ENCODE peak calls at places on chromosomes 1 and 21, in nine cellular contexts. A, C, V, X, E, H, P, U and Q are unnamed samples. For H3K36me3, the result is how much of the 10 kb centered on the place peaks cover.

GRCh38 chr1:85748120-85748519 is 39.9 kb upstream of the ZNHIT6 start:
- DNase-seq in A (no peak), C (no peak), V (no peak), X (no peak), E (no peak), H (no peak), P (no peak), U (no peak), Q (no peak)

GRCh38 chr1:25773441-25774125 is 26.4 kb upstream of the SELENON start:
- DNase-seq in A (no peak), C (no peak), V (no peak), X (no peak), E (no peak), H (no peak), P (no peak), U (no peak), Q (no peak)

GRCh38 chr1:3545363-3546047 is 65.8 kb downstream of the MEGF6 start:
- DNase-seq in A (no peak), C (peak), V (no peak), X (peak), E (no peak), H (peak), P (no peak), U (no peak), Q (no peak)

GRCh38 chr1:40303051-40303771 is 13.9 kb downstream of the COL9A2 start:
- DNase-seq in A (no peak), C (no peak), V (no peak), X (no peak), E (no peak), H (no peak), P (no peak), U (no peak), Q (no peak)

GRCh38 chr1:108149796-108150467 is 50.2 kb downstream of the SLC25A24 start:
- DNase-seq in A (no peak), C (no peak), V (no peak), X (no peak), E (no peak), H (no peak), P (no peak), U (no peak), Q (no peak)

GRCh38 chr1:235708390-235708962 is 58.9 kb upstream of the GNG4 start:
- DNase-seq in A (no peak), C (no peak), V (no peak), X (no peak), E (no peak), H (no peak), P (no peak), U (peak), Q (no peak)

GRCh38 chr1:22579541-22580155 is 16.4 kb downstream of the EPHA8 start:
- DNase-seq in A (no peak), C (peak), V (peak), X (no peak), E (no peak), H (no peak), P (no peak), U (no peak), Q (no peak)

GRCh38 chr21:43865471-43866181 is 603 bp downstream of the AGPAT3 start:
- DNase-seq in A (peak), C (peak), V (peak), X (peak), E (no peak), H (peak), P (peak), U (no peak), Q (no peak)

GRCh38 chr21:15804247-15804985 is 74.6 kb downstream of the USP25 start:
- DNase-seq in A (no peak), C (no peak), V (no peak), X (no peak), E (no peak), H (no peak), P (no peak), U (no peak), Q (no peak)

GRCh38 chr1:235821361-235821981 is 45.2 kb downstream of the LYST start:
- DNase-seq in A (no peak), C (no peak), V (no peak), X (peak), E (no peak), H (no peak), P (no peak), U (no peak), Q (no peak)

GRCh38 chr1:92934395-92935378 is 26.6 kb downstream of the DIPK1A start:
- DNase-seq in A (no peak), C (no peak), V (peak), X (peak), E (no peak), H (peak), P (no peak), U (no peak), Q (no peak)

GRCh38 chr1:36705629-36706028 is 222.9 kb upstream of the CSF3R start:
- DNase-seq in A (no peak), C (no peak), V (no peak), X (no peak), E (no peak), H (no peak), P (no peak), U (no peak), Q (no peak)

GRCh38 chr1:92365378-92366044 is 66.7 kb downstream of the RPAP2 start:
- DNase-seq in A (no peak), C (no peak), V (no peak), X (no peak), E (no peak), H (no peak), P (no peak), U (no peak), Q (no peak)

GRCh38 chr21:16082038-16082816 is 352.4 kb downstream of the USP25 start:
- DNase-seq in A (no peak), C (peak), V (no peak), X (peak), E (no peak), H (no peak), P (no peak), U (no peak), Q (no peak)

GRCh38 chr1:2547210-2548067 is 8.7 kb upstream of the TNFRSF14 start:
- DNase-seq in A (peak), C (no peak), V (no peak), X (no peak), E (no peak), H (no peak), P (peak), U (no peak), Q (no peak)

GRCh38 chr1:10779201-10779600 is 17.2 kb downstream of the CASZ1 start:
- DNase-seq in A (peak), C (no peak), V (no peak), X (no peak), E (no peak), H (no peak), P (no peak), U (peak), Q (no peak)

GRCh38 chr21:39006653-39007417 is 176.4 kb downstream of the PSMG1 start:
- DNase-seq in A (peak), C (no peak), V (peak), X (peak), E (no peak), H (peak), P (no peak), U (no peak), Q (no peak)

GRCh38 chr1:40309374-40310128 is 7.5 kb downstream of the COL9A2 start:
- DNase-seq in A (no peak), C (no peak), V (no peak), X (no peak), E (peak), H (peak), P (no peak), U (no peak), Q (no peak)

GRCh38 chr1:181458419-181458818 is 24.9 kb upstream of the CACNA1E start:
- DNase-seq in A (no peak), C (no peak), V (no peak), X (no peak), E (no peak), H (no peak), P (no peak), U (no peak), Q (no peak)

GRCh38 chr1:202888204-202888506 is 794 bp downstream of the RABIF start:
- DNase-seq in A (no peak), C (no peak), V (no peak), X (peak), E (no peak), H (no peak), P (no peak), U (no peak), Q (no peak)

GRCh38 chr1:82893712-82894111 is 1093.0 kb downstream of the ADGRL2 start:
- DNase-seq in A (no peak), C (no peak), V (no peak), X (no peak), E (no peak), H (no peak), P (no peak), U (no peak), Q (no peak)

GRCh38 chr1:93723101-93723500 is 41.5 kb upstream of the BCAR3 start:
- DNase-seq in A (no peak), C (no peak), V (peak), X (no peak), E (no peak), H (no peak), P (no peak), U (no peak), Q (no peak)

GRCh38 chr1:212179394-212180076 is 105.7 kb upstream of the PPP2R5A start:
- DNase-seq in A (no peak), C (no peak), V (no peak), X (peak), E (no peak), H (no peak), P (no peak), U (peak), Q (no peak)

GRCh38 chr1:2412773-2413494 is 570 bp upstream of the PEX10 start:
- DNase-seq in A (no peak), C (no peak), V (peak), X (no peak), E (no peak), H (no peak), P (no peak), U (no peak), Q (no peak)

GRCh38 chr1:200034821-200035396 is 7.4 kb downstream of the NR5A2 start:
- DNase-seq in A (peak), C (no peak), V (no peak), X (peak), E (peak), H (no peak), P (no peak), U (no peak), Q (no peak)

GRCh38 chr21:23952269-23952668 is 1655.0 kb downstream of the MRPL39 start:
- DNase-seq in A (no peak), C (no peak), V (no peak), X (no peak), E (no peak), H (no peak), P (no peak), U (no peak), Q (no peak)

GRCh38 chr1:159009704-159010361 is at the start of gene IFI16:
- DNase-seq in A (no peak), C (no peak), V (no peak), X (peak), E (no peak), H (peak), P (peak), U (no peak), Q (no peak)

GRCh38 chr1:54549181-54549924 is 1.3 kb downstream of the ACOT11 start:
- DNase-seq in A (no peak), C (no peak), V (peak), X (no peak), E (no peak), H (peak), P (no peak), U (no peak), Q (no peak)

GRCh38 chr1:178500091-178500770 is 3.5 kb upstream of the CLEC20A start:
- DNase-seq in A (no peak), C (no peak), V (no peak), X (no peak), E (no peak), H (peak), P (no peak), U (no peak), Q (no peak)

GRCh38 chr1:38005195-38006007 is at the start of gene FHL3:
- DNase-seq in A (peak), C (peak), V (peak), X (peak), E (peak), H (peak), P (peak), U (no peak), Q (no peak)

GRCh38 chr21:34770581-34770980 is 101.8 kb downstream of the CLIC6 start:
- DNase-seq in A (no peak), C (no peak), V (no peak), X (peak), E (no peak), H (no peak), P (no peak), U (no peak), Q (no peak)

GRCh38 chr1:150997126-150997872 is 9.4 kb downstream of the MINDY1 start:
- DNase-seq in A (no peak), C (no peak), V (no peak), X (no peak), E (no peak), H (no peak), P (no peak), U (no peak), Q (no peak)

GRCh38 chr1:151000408-151000807 is 6.3 kb downstream of the MINDY1 start:
- DNase-seq in A (no peak), C (no peak), V (no peak), X (no peak), E (no peak), H (no peak), P (no peak), U (no peak), Q (no peak)

GRCh38 chr1:151001592-151001991 is 5.1 kb downstream of the MINDY1 start:
- DNase-seq in A (no peak), C (no peak), V (no peak), X (no peak), E (no peak), H (peak), P (no peak), U (no peak), Q (no peak)

GRCh38 chr1:150997949-150998348 is 8.8 kb downstream of the MINDY1 start:
- DNase-seq in A (no peak), C (no peak), V (no peak), X (no peak), E (no peak), H (no peak), P (no peak), U (no peak), Q (no peak)

GRCh38 chr1:150999051-150999674 is 7.5 kb downstream of the MINDY1 start:
- DNase-seq in A (no peak), C (no peak), V (no peak), X (peak), E (no peak), H (no peak), P (no peak), U (no peak), Q (no peak)
- H3K27ac ChIP-seq in A (no peak), C (no peak), V (peak), X (no peak), E (no peak), H (no peak), P (peak), U (no peak), Q (no peak)

DNA sequence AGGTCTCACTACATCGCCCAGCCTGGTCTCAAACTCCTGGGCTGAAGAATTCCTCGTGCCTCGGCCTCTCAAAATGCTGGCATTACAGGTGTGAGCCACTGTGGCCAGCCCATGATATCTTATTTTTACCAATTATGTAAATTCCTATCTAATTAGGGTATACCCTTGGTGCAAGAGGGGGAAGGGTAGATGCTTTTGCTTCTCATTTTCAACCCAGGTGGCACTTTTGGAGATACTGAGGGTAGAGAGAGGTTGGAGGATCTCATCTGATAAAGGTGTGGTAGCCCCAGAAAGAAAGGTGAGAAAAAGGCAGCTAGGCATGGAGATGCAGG is 17.4 kb downstream of the ENSA start:
- DNase-seq in A (no peak), C (no peak), V (no peak), X (no peak), E (no peak), H (no peak), P (no peak), U (no peak), Q (no peak)
- H3K36me3 ChIP-seq in A (under half), C (under half), V (under half), X (under half), E (under half), H (under half), P (under half), U (under half), Q (under half)

GRCh38 chr1:43882763-43883162 is 50.8 kb upstream of the ARTN start:
- DNase-seq in A (no peak), C (no peak), V (no peak), X (no peak), E (no peak), H (no peak), P (no peak), U (no peak), Q (no peak)
- H3K27ac ChIP-seq in A (no peak), C (peak), V (no peak), X (no peak), E (no peak), H (no peak), P (no peak), U (no peak), Q (no peak)

GRCh38 chr1:234463749-234464148 is 15.2 kb downstream of the TARBP1 start:
- DNase-seq in A (no peak), C (no peak), V (no peak), X (no peak), E (no peak), H (no peak), P (no peak), U (no peak), Q (no peak)
- H3K36me3 ChIP-seq in A (under half), C (under half), V (half or more), X (under half), E (under half), H (under half), P (under half), U (under half), Q (under half)

GRCh38 chr1:88612299-88612698 is 71.8 kb upstream of the PKN2 start:
- DNase-seq in A (no peak), C (no peak), V (no peak), X (no peak), E (peak), H (no peak), P (no peak), U (no peak), Q (no peak)

GRCh38 chr1:88609051-88609450 is 75.0 kb upstream of the PKN2 start:
- DNase-seq in A (no peak), C (peak), V (no peak), X (no peak), E (no peak), H (no peak), P (no peak), U (no peak), Q (no peak)

GRCh38 chr1:88612783-88613182 is 71.3 kb upstream of the PKN2 start:
- DNase-seq in A (peak), C (no peak), V (no peak), X (no peak), E (no peak), H (no peak), P (no peak), U (no peak), Q (no peak)

GRCh38 chr1:88610687-88611086 is 73.4 kb upstream of the PKN2 start:
- DNase-seq in A (no peak), C (no peak), V (no peak), X (no peak), E (no peak), H (no peak), P (no peak), U (no peak), Q (no peak)

DNA sequence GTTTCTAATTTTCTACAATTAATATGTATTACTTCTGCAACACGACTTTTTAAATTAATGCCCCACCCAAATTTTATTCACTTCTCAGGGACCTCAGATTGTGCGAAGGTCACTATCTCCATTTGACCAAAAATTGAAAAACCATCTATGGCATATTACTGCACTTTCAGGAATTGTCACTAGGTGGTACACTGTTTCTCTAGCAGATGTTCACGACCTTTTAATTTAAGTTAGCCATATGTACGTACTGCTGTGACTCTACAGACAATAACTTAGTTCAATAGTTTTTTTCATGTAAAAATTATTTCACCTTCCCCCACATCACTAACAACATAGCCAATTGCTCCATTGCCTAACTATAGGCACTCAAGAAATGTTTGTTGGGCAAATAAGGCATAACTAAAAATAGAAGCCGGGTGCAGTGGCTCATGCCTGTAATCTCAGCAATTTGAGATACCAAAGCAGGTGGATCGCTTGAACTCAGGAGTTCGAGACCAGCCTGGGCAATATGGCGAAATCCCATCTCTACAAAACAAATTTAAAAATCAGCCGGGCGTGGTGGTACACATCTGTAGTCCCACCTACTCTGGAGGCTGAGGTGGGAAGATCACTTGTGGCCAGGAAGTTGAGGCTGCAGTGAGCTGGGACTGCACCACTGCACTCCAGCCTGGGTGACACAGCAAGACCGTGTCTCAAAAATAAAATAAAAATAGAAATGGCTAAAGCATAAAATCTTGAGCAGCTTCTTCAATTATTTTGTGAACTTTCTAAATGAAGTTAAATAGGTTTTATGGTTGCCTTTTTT is 75.7 kb upstream of the PKN2 start:
- DNase-seq in A (no peak), C (peak), V (no peak), X (peak), E (peak), H (no peak), P (no peak), U (peak), Q (peak)
- H3K27ac ChIP-seq in A (no peak), C (no peak), V (no peak), X (no peak), E (no peak), H (no peak), P (no peak), U (no peak), Q (no peak)

DNA sequence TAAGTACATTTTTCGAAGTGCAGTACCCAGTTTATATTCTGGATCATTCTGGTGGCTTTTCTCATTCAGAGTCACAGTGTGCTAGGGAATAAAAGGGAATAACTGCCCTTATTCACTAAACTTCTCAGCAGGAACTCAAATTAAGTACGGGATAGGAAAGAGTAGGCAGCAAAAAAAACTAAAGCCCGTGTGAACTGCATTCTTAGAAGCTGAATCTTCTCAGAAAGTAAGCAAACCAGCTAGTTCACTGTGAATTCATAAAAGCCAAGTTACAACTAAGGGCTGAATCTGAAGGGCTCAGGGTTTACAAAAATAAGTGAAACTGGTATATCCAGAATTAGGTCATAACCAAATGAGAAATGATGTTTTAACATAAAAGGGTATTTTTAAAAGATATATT is 22.0 kb downstream of the PRPF38A start:
- DNase-seq in A (no peak), C (no peak), V (no peak), X (peak), E (no peak), H (no peak), P (no peak), U (no peak), Q (no peak)
- H3K36me3 ChIP-seq in A (under half), C (under half), V (half or more), X (under half), E (under half), H (under half), P (under half), U (under half), Q (under half)